ENCODE peak calls at places on chromosome 21, in four cellular contexts. G is SJCRH30, A is GM12865, U is lower lobe of right lung. X is an unnamed sample.

GRCh38 chr21:34884346-34884929 is 164.7 kb downstream of the RUNX1 start:
- DNase-seq in A (no peak), U (no peak), G (no peak), X (no peak)

GRCh38 chr21:38646213-38646837 is 148.0 kb upstream of the ERG start:
- DNase-seq in U (no peak), A (no peak), G (no peak), X (no peak)

GRCh38 chr21:16084776-16085364 is 355.1 kb downstream of the USP25 start:
- DNase-seq in U (no peak), G (peak; percentile 31), A (no peak), X (no peak)

GRCh38 chr21:36882776-36883175 is 83.7 kb downstream of the HLCS start:
- DNase-seq in A (no peak), G (no peak), U (no peak), X (no peak)

GRCh38 chr21:38171723-38172344 is 85.0 kb upstream of the KCNJ15 start:
- DNase-seq in G (peak; percentile 59), U (no peak), A (no peak), X (no peak)

GRCh38 chr21:27190601-27191000 is 223.7 kb upstream of the ADAMTS5 start:
- DNase-seq in A (no peak), G (no peak), U (no peak), X (no peak)

GRCh38 chr21:32073593-32073992 is 200.8 kb downstream of the HUNK start:
- DNase-seq in A (no peak), G (no peak), U (no peak), X (no peak)

GRCh38 chr21:32143222-32143939 is 135.5 kb downstream of the MIS18A start:
- DNase-seq in G (no peak), U (no peak), A (peak; percentile 31), X (no peak)

GRCh38 chr21:31198575-31198974 is 145.5 kb downstream of the TIAM1 start:
- DNase-seq in U (no peak), G (no peak), A (peak; percentile 42), X (peak; percentile 57)

GRCh38 chr21:34913786-34914185 is 135.3 kb downstream of the RUNX1 start:
- DNase-seq in U (no peak), G (no peak), A (no peak), X (no peak)

GRCh38 chr21:35477622-35478021 is 428.5 kb upstream of the RUNX1 start:
- DNase-seq in G (no peak), U (no peak), A (no peak), X (no peak)

GRCh38 chr21:35478096-35479080 is 429.3 kb upstream of the RUNX1 start:
- DNase-seq in G (no peak), A (no peak), U (no peak), X (no peak)

GRCh38 chr21:35648512-35648911 is 411.8 kb downstream of the SETD4 start:
- DNase-seq in U (no peak), G (no peak), A (peak; percentile 9), X (no peak)

GRCh38 chr21:31665397-31665796 is 5.9 kb downstream of the SOD1 start:
- DNase-seq in G (no peak), A (no peak), U (no peak), X (peak; percentile 64)

GRCh38 chr21:28269173-28269572 is 723.5 kb downstream of the LTN1 start:
- DNase-seq in U (no peak), G (no peak), A (no peak), X (no peak)

GRCh38 chr21:39660596-39660995 is 47.9 kb downstream of the B3GALT5 start:
- DNase-seq in U (no peak), G (peak; percentile 93), A (no peak), X (no peak)

GRCh38 chr21:36486246-36486645 is 6.3 kb upstream of the CLDN14 start:
- DNase-seq in G (no peak), A (no peak), U (no peak), X (no peak)

GRCh38 chr21:36839123-36839522 is 127.3 kb downstream of the HLCS start:
- DNase-seq in A (no peak), U (no peak), G (no peak), X (no peak)

GRCh38 chr21:24594082-24594481 is 1013.2 kb downstream of the MRPL39 start:
- DNase-seq in A (peak; percentile 5), G (no peak), U (no peak), X (no peak)

GRCh38 chr21:31952828-31953227 is 80.0 kb downstream of the HUNK start:
- DNase-seq in G (no peak), A (no peak), U (no peak), X (no peak)

GRCh38 chr21:35428489-35428888 is 379.4 kb upstream of the RUNX1 start:
- DNase-seq in A (no peak), U (peak; percentile 61), G (peak; percentile 74), X (peak; percentile 53)

GRCh38 chr21:18467715-18468114 is 64.1 kb upstream of the TMPRSS15 start:
- DNase-seq in U (no peak), A (no peak), G (no peak), X (no peak)

GRCh38 chr21:38869946-38870345 is 64.2 kb downstream of the ETS2 start:
- DNase-seq in A (no peak), G (no peak), U (no peak), X (no peak)

DNA sequence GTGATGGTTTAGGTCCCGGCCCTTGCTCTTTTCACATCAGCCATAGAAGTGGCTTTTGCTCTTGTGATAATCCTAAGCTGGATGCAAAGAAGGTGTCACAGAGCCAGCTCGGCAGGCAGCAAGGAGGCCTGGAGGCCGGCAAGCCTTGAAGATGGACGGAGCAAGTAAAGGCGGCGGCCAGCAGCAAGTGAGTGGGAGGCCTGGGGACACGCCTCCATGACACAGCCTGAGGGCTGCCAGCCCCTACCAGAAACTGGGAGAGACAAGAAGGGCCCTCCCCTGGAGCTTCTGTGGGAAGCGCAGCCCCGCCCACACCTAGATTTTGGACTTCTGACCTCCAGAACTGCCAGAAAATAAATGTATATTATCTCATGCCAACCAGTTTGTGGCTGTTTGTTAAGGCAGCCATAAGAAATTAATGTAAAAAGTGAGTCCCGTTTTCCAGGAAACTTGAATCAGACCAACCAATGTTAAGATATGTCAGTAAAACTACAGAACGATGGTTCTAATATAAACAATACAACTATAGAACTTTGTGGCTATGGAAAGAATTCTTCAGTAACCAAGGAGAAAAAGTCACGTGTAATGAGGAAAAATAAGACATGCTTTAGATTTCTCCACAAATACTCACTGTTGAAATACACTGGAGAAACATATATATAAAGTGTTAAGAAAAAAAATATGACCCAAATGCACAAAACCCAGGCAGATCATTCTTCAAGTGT is 49.9 kb downstream of the BACE2 start:
- DNase-seq in G (no peak), A (no peak), U (no peak), X (no peak)
- H3K4me3 ChIP-seq in G (no peak overlapping the region), A (no peak overlapping the region), U (no peak overlapping the region), X (no peak overlapping the region)

GRCh38 chr21:33362044-33362555 is 37.3 kb downstream of the IFNAR1 start:
- DNase-seq in A (peak; percentile 90), U (no peak), G (no peak), X (peak; percentile 87)
- H3K4me3 ChIP-seq in A (peak overlapping the region; percentile 56), U (peak overlapping the region; percentile 43), G (no peak overlapping the region), X (peak overlapping the region; percentile 42)

GRCh38 chr21:44337941-44338895 is 972 bp downstream of the CFAP410 start:
- DNase-seq in G (peak; percentile 53), A (peak; percentile 49), U (peak; percentile 76), X (peak; percentile 30)
- H3K4me3 ChIP-seq in G (peak overlapping the region; percentile 49), A (peak overlapping the region; percentile 24), U (peak overlapping the region; percentile 52), X (peak overlapping the region; percentile 38)

GRCh38 chr21:33643658-33644311 is 1.5 kb downstream of the ITSN1 start:
- DNase-seq in U (no peak), G (peak; percentile 23), A (no peak), X (no peak)
- H3K4me3 ChIP-seq in U (peak overlapping the region; percentile 88), G (peak overlapping the region; percentile 67), A (peak overlapping the region; percentile 72), X (peak overlapping the region; percentile 92)

GRCh38 chr21:10640446-10640845 is 119.1 kb downstream of the TPTE start:
- DNase-seq in U (no peak), A (no peak), G (no peak), X (no peak)

GRCh38 chr21:10641107-10641506 is 119.7 kb downstream of the TPTE start:
- DNase-seq in U (no peak), A (no peak), G (no peak), X (no peak)

GRCh38 chr21:10639123-10639522 is 117.7 kb downstream of the TPTE start:
- DNase-seq in G (no peak), A (no peak), U (no peak), X (no peak)
- H3K4me3 ChIP-seq in G (no peak overlapping the region), A (no peak overlapping the region), U (no peak overlapping the region), X (no peak overlapping the region)

GRCh38 chr21:29330797-29331196 is 32.1 kb downstream of the BACH1 start:
- DNase-seq in A (no peak), U (no peak), G (no peak), X (no peak)

GRCh38 chr21:29334717-29335428 is 36.2 kb downstream of the BACH1 start:
- DNase-seq in A (no peak), U (no peak), G (no peak), X (no peak)

GRCh38 chr21:29332461-29333354 is 34.0 kb downstream of the BACH1 start:
- DNase-seq in U (no peak), G (no peak), A (no peak), X (no peak)

GRCh38 chr21:29335720-29336119 is 37.0 kb downstream of the BACH1 start:
- DNase-seq in A (no peak), G (no peak), U (no peak), X (no peak)

GRCh38 chr21:29333355-29333746 is 34.6 kb downstream of the BACH1 start:
- DNase-seq in G (no peak), U (no peak), A (no peak), X (no peak)
- H3K4me3 ChIP-seq in G (no peak overlapping the region), U (no peak overlapping the region), A (no peak overlapping the region), X (no peak overlapping the region)

GRCh38 chr21:42389449-42389835 is 6.4 kb downstream of the TMPRSS3 start:
- DNase-seq in A (no peak), G (peak; percentile 14), U (no peak), X (no peak)
- H3K4me3 ChIP-seq in A (no peak overlapping the region), G (no peak overlapping the region), U (no peak overlapping the region), X (no peak overlapping the region)

DNA sequence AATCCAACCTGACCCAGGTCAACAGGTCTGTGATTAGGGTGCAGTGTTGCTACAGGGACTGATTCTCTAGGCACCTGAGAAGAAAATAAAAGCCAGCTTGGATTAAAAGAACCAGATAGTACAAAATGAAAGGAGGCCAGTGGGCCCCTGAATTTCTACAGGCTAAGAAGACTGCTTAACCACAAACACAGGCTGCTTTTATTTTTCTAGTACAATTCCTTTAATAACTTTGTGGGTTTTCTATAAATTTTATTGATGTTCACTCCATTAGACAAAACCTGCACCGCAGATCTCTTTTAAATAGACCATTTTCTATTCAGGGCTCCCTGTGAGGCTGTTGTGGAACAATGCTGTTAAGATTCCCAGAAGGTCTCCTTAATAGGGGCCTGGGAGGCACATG is 9.7 kb upstream of the PRMT2 start:
- DNase-seq in G (no peak), U (no peak), A (no peak), X (no peak)
- H3K4me3 ChIP-seq in G (no peak overlapping the region), U (no peak overlapping the region), A (no peak overlapping the region), X (no peak overlapping the region)

DNA sequence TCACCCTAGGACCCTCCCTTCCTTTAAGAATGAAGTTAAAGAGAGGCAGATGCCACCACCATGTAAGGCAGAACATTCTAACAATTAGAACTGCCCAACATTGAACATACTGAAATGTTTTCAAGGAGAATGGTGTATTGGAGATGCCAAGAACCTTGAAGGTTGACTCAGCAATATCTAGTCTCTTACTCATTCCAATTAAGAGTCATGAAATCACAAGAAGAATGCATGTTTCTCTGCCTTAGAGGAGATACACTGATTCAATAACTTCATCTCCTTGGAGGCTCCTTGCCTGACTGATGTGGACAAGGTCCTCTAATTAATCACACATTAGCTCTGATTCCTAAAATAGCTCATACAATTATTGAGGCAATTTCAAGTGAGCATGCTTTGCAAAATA is 114.7 kb downstream of the DSCAM start:
- DNase-seq in A (no peak), U (no peak), G (no peak), X (no peak)
- H3K4me3 ChIP-seq in A (no peak overlapping the region), U (no peak overlapping the region), G (no peak overlapping the region), X (no peak overlapping the region)